ENCODE peak calls at places on chromosome 18, in nine cellular contexts. A, Y, M, U, L, S, Z, E and O are unnamed samples.

GRCh38 chr18:62569081-62569480 is 46.3 kb downstream of the ZCCHC2 start:
- DNase-seq in A (no peak), S (no peak), Z (no peak), M (no peak), L (no peak), U (peak; percentile 11), E (no peak), Y (no peak), O (no peak)

GRCh38 chr18:3321133-3321812 is 59.3 kb downstream of the MYL12B start:
- DNase-seq in E (no peak), Y (no peak), L (no peak), S (peak; percentile 99), Z (no peak), A (no peak), M (no peak), U (peak; percentile 98), O (no peak)

GRCh38 chr18:58484989-58485962 is 143.6 kb downstream of the ALPK2 start:
- DNase-seq in Y (no peak), E (no peak), U (no peak), M (no peak), Z (peak; percentile 59), L (no peak), S (no peak), A (no peak), O (no peak)

GRCh38 chr18:34772887-34773286 is 62.8 kb downstream of the DTNA start:
- DNase-seq in L (peak; percentile 62), S (peak; percentile 52), U (peak; percentile 66), M (peak; percentile 48), A (no peak), E (no peak), Y (no peak), Z (no peak), O (no peak)

GRCh38 chr18:46939337-46939963 is 22.0 kb downstream of the KATNAL2 start:
- DNase-seq in L (peak; percentile 49), M (no peak), S (peak; percentile 24), Z (peak; percentile 10), U (peak; percentile 78), A (no peak), E (no peak), Y (no peak), O (no peak)

GRCh38 chr18:52288403-52289004 is 51.5 kb upstream of the DCC start:
- DNase-seq in S (no peak), E (peak; percentile 30), L (peak; percentile 3), U (no peak), M (no peak), Z (peak; percentile 76), Y (no peak), A (peak; percentile 8), O (no peak)

GRCh38 chr18:2237706-2238105 is 333.6 kb downstream of the METTL4 start:
- DNase-seq in Y (no peak), Z (no peak), A (no peak), M (no peak), L (no peak), U (peak; percentile 39), E (no peak), S (no peak), O (no peak)

GRCh38 chr18:67783215-67783946 is 266.9 kb upstream of the DSEL start:
- DNase-seq in E (no peak), L (no peak), S (peak; percentile 77), Z (no peak), M (no peak), A (peak; percentile 63), Y (no peak), U (peak; percentile 78), O (no peak)

GRCh38 chr18:49865401-49865800 is 52.1 kb upstream of the ACAA2 start:
- DNase-seq in L (no peak), U (no peak), Y (no peak), M (no peak), S (no peak), A (no peak), Z (no peak), E (no peak), O (no peak)

GRCh38 chr18:36406805-36407204 is 109.3 kb downstream of the FHOD3 start:
- DNase-seq in Z (no peak), L (no peak), U (no peak), E (no peak), M (no peak), Y (no peak), A (no peak), S (no peak), O (no peak)

GRCh38 chr18:36387296-36387695 is 89.8 kb downstream of the FHOD3 start:
- DNase-seq in L (no peak), A (no peak), S (no peak), E (no peak), Z (no peak), Y (no peak), M (no peak), U (peak; percentile 56), O (no peak)

GRCh38 chr18:75799449-75800330 is 372.2 kb upstream of the SMIM21 start:
- DNase-seq in M (no peak), S (no peak), L (no peak), Z (no peak), U (peak; percentile 4), Y (no peak), E (no peak), A (no peak), O (no peak)

GRCh38 chr18:70333757-70334156 is 44.9 kb downstream of the SOCS6 start:
- DNase-seq in L (no peak), S (peak; percentile 96), E (no peak), U (peak; percentile 99), M (no peak), A (no peak), Z (no peak), Y (no peak), O (no peak)

GRCh38 chr18:44682181-44682870 is 1.6 kb downstream of the SETBP1 start:
- DNase-seq in M (no peak), Y (no peak), S (no peak), E (no peak), A (no peak), L (no peak), Z (peak; percentile 68), U (no peak), O (no peak)

GRCh38 chr18:1480309-1480708 is 575.6 kb downstream of the ADCYAP1 start:
- DNase-seq in E (no peak), Z (no peak), M (no peak), S (no peak), U (no peak), L (no peak), A (no peak), Y (no peak), O (no peak)

GRCh38 chr18:1848716-1849115 is 722.6 kb downstream of the METTL4 start:
- DNase-seq in A (peak; percentile 13), S (no peak), U (no peak), L (no peak), Y (no peak), Z (no peak), M (no peak), E (no peak), O (no peak)

GRCh38 chr18:8783994-8784530 is 78.7 kb downstream of the MTCL1 start:
- DNase-seq in E (no peak), A (no peak), U (no peak), Y (no peak), L (no peak), S (no peak), Z (no peak), M (no peak), O (no peak)

GRCh38 chr18:9753863-9754262 is 45.8 kb downstream of the RAB31 start:
- DNase-seq in A (no peak), Z (no peak), U (peak; percentile 71), M (no peak), Y (no peak), S (peak; percentile 87), L (no peak), E (no peak), O (no peak)

GRCh38 chr18:49804096-49804495 is 9.2 kb downstream of the ACAA2 start:
- DNase-seq in M (no peak), L (no peak), S (no peak), Y (no peak), U (no peak), E (no peak), A (no peak), Z (no peak), O (no peak)

GRCh38 chr18:35378206-35378795 is 1.2 kb upstream of the ZNF396 start:
- DNase-seq in S (no peak), A (no peak), L (no peak), Y (no peak), M (no peak), U (no peak), Z (no peak), E (no peak), O (no peak)

GRCh38 chr18:63004466-63005089 is 289.2 kb downstream of the PHLPP1 start:
- DNase-seq in U (no peak), M (no peak), S (no peak), A (no peak), L (no peak), E (no peak), Z (no peak), Y (no peak), O (no peak)

GRCh38 chr18:48832961-48833700 is 117.6 kb downstream of the SMAD7 start:
- DNase-seq in Z (no peak), U (no peak), Y (no peak), M (peak; percentile 48), L (peak; percentile 11), S (no peak), E (no peak), A (peak; percentile 65), O (no peak)

GRCh38 chr18:3037423-3037915 is 24.5 kb upstream of the LPIN2 start:
- DNase-seq in S (peak; percentile 57), Y (no peak), L (peak; percentile 21), M (no peak), U (peak; percentile 87), Z (no peak), E (no peak), A (peak; percentile 49), O (peak; percentile 43)

GRCh38 chr18:56709463-56709862 is 58.3 kb downstream of the WDR7 start:
- DNase-seq in M (no peak), U (peak; percentile 94), S (peak; percentile 87), L (peak; percentile 80), Z (peak; percentile 61), E (no peak), Y (peak; percentile 6), A (peak; percentile 80), O (peak; percentile 49)

GRCh38 chr18:75206637-75207297 is 2.2 kb downstream of the PTGR3 start:
- DNase-seq in Y (no peak), A (no peak), E (no peak), S (no peak), Z (peak; percentile 46), U (no peak), L (no peak), M (no peak), O (no peak)

GRCh38 chr18:75041586-75041985 is 167.4 kb downstream of the PTGR3 start:
- DNase-seq in A (no peak), U (peak; percentile 14), Z (peak; percentile 52), M (no peak), L (no peak), E (no peak), Y (no peak), S (peak; percentile 17), O (no peak)

GRCh38 chr18:2908946-2909335 is 62.1 kb downstream of the EMILIN2 start:
- DNase-seq in Z (no peak), M (no peak), S (no peak), L (no peak), Y (no peak), U (no peak), A (no peak), E (no peak), O (no peak)

GRCh38 chr18:60090170-60090569 is 190.4 kb downstream of the PMAIP1 start:
- DNase-seq in L (peak; percentile 63), M (no peak), E (no peak), Y (no peak), A (peak; percentile 3), S (no peak), U (peak; percentile 8), Z (peak; percentile 65), O (peak; percentile 1)

GRCh38 chr18:3451166-3451988 is 1.4 kb downstream of the TGIF1 start:
- DNase-seq in E (peak; percentile 39), M (peak; percentile 96), S (peak; percentile 91), A (peak; percentile 89), Z (peak; percentile 89), U (peak; percentile 88), Y (peak; percentile 77), L (peak; percentile 69), O (no peak)

GRCh38 chr18:79897940-79898625 is 53.4 kb downstream of the SLC66A2 start:
- DNase-seq in Y (no peak), L (no peak), U (no peak), Z (no peak), S (no peak), M (no peak), E (no peak), A (no peak), O (no peak)

GRCh38 chr18:28794459-28795245 is 617.7 kb upstream of the CDH2 start:
- DNase-seq in U (peak; percentile 82), S (no peak), L (no peak), E (no peak), M (no peak), A (no peak), Z (no peak), Y (no peak), O (no peak)